ENCODE peak calls at places on chromosome 4, in seven cellular contexts. E, C, U, W, V, T and R are unnamed samples.

GRCh38 chr4:143308377-143308776 is 28.3 kb upstream of the GAB1 start:
- DNase-seq in E (no peak), C (no peak), U (no peak), W (no peak), V (no peak), T (no peak), R (no peak)

GRCh38 chr4:76579596-76580375 is 144.8 kb downstream of the SHROOM3 start:
- DNase-seq in E (no peak), C (no peak), U (no peak), W (no peak), V (peak), T (no peak), R (no peak)

GRCh38 chr4:80070880-80071620 is 2.0 kb downstream of the ANTXR2 start:
- DNase-seq in E (peak), C (no peak), U (no peak), W (no peak), V (peak), T (no peak), R (no peak)

GRCh38 chr4:174116021-174116420 is 167.4 kb downstream of the FBXO8 start:
- DNase-seq in E (no peak), C (no peak), U (no peak), W (no peak), V (no peak), T (no peak), R (no peak)

GRCh38 chr4:70874268-70875156 is 27.7 kb upstream of the MOB1B start:
- DNase-seq in E (no peak), C (no peak), U (no peak), W (no peak), V (no peak), T (no peak), R (no peak)

GRCh38 chr4:176549161-176549865 is 229.5 kb downstream of the SPCS3 start:
- DNase-seq in E (peak), C (no peak), U (no peak), W (no peak), V (no peak), T (no peak), R (no peak)

GRCh38 chr4:53763813-53764597 is 172.7 kb upstream of the LNX1 start:
- DNase-seq in E (peak), C (no peak), U (no peak), W (no peak), V (no peak), T (no peak), R (no peak)

GRCh38 chr4:1722551-1723071 is 1.3 kb downstream of the TACC3 start:
- DNase-seq in E (no peak), C (no peak), U (no peak), W (no peak), V (no peak), T (peak), R (peak)

GRCh38 chr4:183229397-183229796 is 90.7 kb downstream of the CLDN22 start:
- DNase-seq in E (no peak), C (no peak), U (no peak), W (no peak), V (no peak), T (no peak), R (no peak)

GRCh38 chr4:41177016-41177415 is 37.3 kb downstream of the APBB2 start:
- DNase-seq in E (peak), C (no peak), U (no peak), W (no peak), V (peak), T (no peak), R (no peak)

GRCh38 chr4:83010111-83010521 is 507 bp downstream of the LIN54 start:
- DNase-seq in E (peak), C (no peak), U (no peak), W (no peak), V (peak), T (no peak), R (no peak)

GRCh38 chr4:47368211-47368610 is 95.3 kb downstream of the COMMD8 start:
- DNase-seq in E (no peak), C (no peak), U (no peak), W (no peak), V (no peak), T (no peak), R (no peak)

GRCh38 chr4:104641427-104641826 is 146.7 kb upstream of the CXXC4 start:
- DNase-seq in E (no peak), C (no peak), U (no peak), W (no peak), V (no peak), T (no peak), R (no peak)

GRCh38 chr4:155944516-155944915 is 9.2 kb downstream of the CTSO start:
- DNase-seq in E (no peak), C (no peak), U (no peak), W (no peak), V (no peak), T (no peak), R (no peak)

GRCh38 chr4:119525771-119526712 is 102.6 kb downstream of the PDE5A start:
- DNase-seq in E (no peak), C (no peak), U (no peak), W (no peak), V (no peak), T (no peak), R (no peak)

GRCh38 chr4:56910172-56910967 is 2.7 kb downstream of the REST start:
- DNase-seq in E (no peak), C (no peak), U (no peak), W (no peak), V (no peak), T (no peak), R (no peak)

GRCh38 chr4:146637853-146638800 is 566 bp upstream of the POU4F2 start:
- DNase-seq in E (no peak), C (peak), U (no peak), W (no peak), V (no peak), T (peak), R (no peak)

GRCh38 chr4:128288689-128289106 is 1.1 kb upstream of the PGRMC2 start:
- DNase-seq in E (peak), C (no peak), U (no peak), W (peak), V (peak), T (no peak), R (no peak)

GRCh38 chr4:54539500-54540029 is 118.2 kb upstream of the KIT start:
- DNase-seq in E (peak), C (peak), U (no peak), W (no peak), V (peak), T (peak), R (peak)

GRCh38 chr4:100290585-100290984 is 100.3 kb upstream of the DDIT4L start:
- DNase-seq in E (no peak), C (no peak), U (no peak), W (no peak), V (no peak), T (no peak), R (no peak)

GRCh38 chr4:119299221-119300071 is 22.5 kb downstream of the FABP2 start:
- DNase-seq in E (peak), C (peak), U (no peak), W (no peak), V (peak), T (no peak), R (no peak)

GRCh38 chr4:163137581-163137980 is 29.1 kb downstream of the NAF1 start:
- DNase-seq in E (no peak), C (no peak), U (no peak), W (no peak), V (no peak), T (no peak), R (no peak)

GRCh38 chr4:169189372-169189771 is 81.4 kb downstream of the SH3RF1 start:
- DNase-seq in E (no peak), C (no peak), U (no peak), W (no peak), V (no peak), T (no peak), R (no peak)

GRCh38 chr4:147160908-147161513 is 215.3 kb upstream of the TTC29 start:
- DNase-seq in E (peak), C (peak), U (no peak), W (no peak), V (peak), T (peak), R (no peak)

GRCh38 chr4:109943745-109944144 is 31.1 kb downstream of the EGF start:
- DNase-seq in E (no peak), C (no peak), U (no peak), W (no peak), V (no peak), T (no peak), R (no peak)

GRCh38 chr4:31655328-31655727 is 935.2 kb downstream of the PCDH7 start:
- DNase-seq in E (peak), C (no peak), U (no peak), W (no peak), V (no peak), T (no peak), R (no peak)

GRCh38 chr4:11228575-11228974 is 200.1 kb downstream of the HS3ST1 start:
- DNase-seq in E (no peak), C (no peak), U (no peak), W (no peak), V (no peak), T (no peak), R (no peak)

GRCh38 chr4:103375278-103375677 is 177.1 kb upstream of the CENPE start:
- DNase-seq in E (peak), C (no peak), U (no peak), W (no peak), V (no peak), T (no peak), R (no peak)

GRCh38 chr4:139669859-139670258 is 4.2 kb downstream of the MGST2 start:
- DNase-seq in E (no peak), C (peak), U (no peak), W (no peak), V (no peak), T (no peak), R (no peak)

GRCh38 chr4:88115587-88115986 is 42.9 kb downstream of the ABCG2 start:
- DNase-seq in E (no peak), C (no peak), U (no peak), W (no peak), V (no peak), T (no peak), R (no peak)

GRCh38 chr4:113783289-113783688 is 21.8 kb upstream of the CAMK2D start:
- DNase-seq in E (no peak), C (no peak), U (no peak), W (no peak), V (no peak), T (no peak), R (no peak)

GRCh38 chr4:10917475-10918103 is 233.0 kb upstream of the CLNK start:
- DNase-seq in E (peak), C (no peak), U (no peak), W (no peak), V (peak), T (no peak), R (no peak)

GRCh38 chr4:53562409-53562808 is 28.9 kb downstream of the LNX1 start:
- DNase-seq in E (no peak), C (no peak), U (no peak), W (no peak), V (no peak), T (no peak), R (no peak)

GRCh38 chr4:54585321-54586000 is 72.3 kb upstream of the KIT start:
- DNase-seq in E (peak), C (no peak), U (no peak), W (no peak), V (peak), T (no peak), R (no peak)

GRCh38 chr4:41539711-41540110 is 1.8 kb downstream of the LIMCH1 start:
- DNase-seq in E (no peak), C (no peak), U (no peak), W (no peak), V (no peak), T (no peak), R (no peak)

DNA sequence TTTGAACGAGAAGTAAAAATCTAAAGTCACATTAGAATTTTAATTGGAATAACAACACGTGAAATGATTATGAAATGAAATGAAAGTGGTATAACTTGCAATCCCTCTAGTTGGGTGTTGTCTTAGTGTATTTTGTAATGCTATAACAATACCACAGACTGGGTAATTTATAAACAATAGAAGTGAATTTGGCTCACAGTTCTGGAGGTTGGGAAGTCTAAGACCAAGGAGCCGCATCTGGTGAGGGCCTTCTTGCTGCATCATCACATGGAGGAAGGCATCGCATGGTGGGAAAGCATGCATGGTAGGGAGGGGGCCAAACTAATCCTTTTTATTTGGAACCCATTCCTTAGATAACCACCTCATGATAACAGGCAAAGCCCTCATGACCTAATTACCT is 145.2 kb upstream of the RXFP1 start:
- DNase-seq in E (no peak), C (no peak), U (no peak), W (no peak), V (no peak), T (no peak), R (no peak)
- H3K4me3 ChIP-seq in E (no peak), C (no peak), U (no peak), W (no peak), V (no peak), T (no peak), R (no peak)

DNA sequence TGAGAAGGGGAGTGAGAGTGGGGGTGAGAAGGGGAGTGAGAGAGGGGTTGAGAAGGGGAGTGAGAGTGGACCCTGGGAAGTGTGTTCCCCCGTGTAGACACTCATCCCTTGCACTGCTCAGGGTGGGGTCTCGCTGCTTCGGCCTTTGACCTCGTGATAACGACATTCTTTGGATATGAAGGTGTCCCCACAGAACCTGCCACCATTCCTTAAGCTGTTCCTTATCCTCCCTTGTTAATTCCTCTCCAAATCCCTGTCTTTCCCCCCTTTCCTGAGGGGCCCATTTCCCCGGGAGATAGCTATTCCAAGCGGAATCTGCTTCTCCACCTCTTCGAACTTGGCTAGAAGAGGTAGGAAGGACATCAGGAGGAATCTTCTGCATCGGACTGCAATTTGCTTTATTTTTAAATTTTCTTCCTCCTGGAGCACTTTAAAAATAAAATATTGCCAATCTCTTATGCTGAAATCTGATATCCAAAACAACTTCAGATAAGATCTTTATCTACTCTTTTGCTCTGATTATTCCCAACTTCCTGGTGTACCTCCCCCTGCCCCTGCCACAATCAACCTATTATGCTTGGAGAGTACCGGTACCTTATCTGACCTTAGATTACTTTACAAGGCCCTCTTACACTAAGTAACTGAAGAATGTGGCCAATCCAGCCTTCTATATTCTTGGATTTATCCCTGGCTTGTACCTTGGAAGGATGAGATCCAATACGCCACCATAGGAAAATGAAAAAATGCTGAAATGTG is 15.6 kb downstream of the TRIML1 start:
- DNase-seq in E (no peak), C (no peak), U (no peak), W (no peak), V (no peak), T (no peak), R (no peak)
- H3K4me3 ChIP-seq in E (no peak), C (no peak), U (no peak), W (no peak), V (no peak), T (no peak), R (no peak)

GRCh38 chr4:48504352-48504751 is 14.3 kb downstream of the ZAR1 start:
- DNase-seq in E (no peak), C (no peak), U (no peak), W (no peak), V (no peak), T (no peak), R (no peak)
- H3K4me3 ChIP-seq in E (no peak), C (no peak), U (no peak), W (no peak), V (no peak), T (no peak), R (no peak)

DNA sequence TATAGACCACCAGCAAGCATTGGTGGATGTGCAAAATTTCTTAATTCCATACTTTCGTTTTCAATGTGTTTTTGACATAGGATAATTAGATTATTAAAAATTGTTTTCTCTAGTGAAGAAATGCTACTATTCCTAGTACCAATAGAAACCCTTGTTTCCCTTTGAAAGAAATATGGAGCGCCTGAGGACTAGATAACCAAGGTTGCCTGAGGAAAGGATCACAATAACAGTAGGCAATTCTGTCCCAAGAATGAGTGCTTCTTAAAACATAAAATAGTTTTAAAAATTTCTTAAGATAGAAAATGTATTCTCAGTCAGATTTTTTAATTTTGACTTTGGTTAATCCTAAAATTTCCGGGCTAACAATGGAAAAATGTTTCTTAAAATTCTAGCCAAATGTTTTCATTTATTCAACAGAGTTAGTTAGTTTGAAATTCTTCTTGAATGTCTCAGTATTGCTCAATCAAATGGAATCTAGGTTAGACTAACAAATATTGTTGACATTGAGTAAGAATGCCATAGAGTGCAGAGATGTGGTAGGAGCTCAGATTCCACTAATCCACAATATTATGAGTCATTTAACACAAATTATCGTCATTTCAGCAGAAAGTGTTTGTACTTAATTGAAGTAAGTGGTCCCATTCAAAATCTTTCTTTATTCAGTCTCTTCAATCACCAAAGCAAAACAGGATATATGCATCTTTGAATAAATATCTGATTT is 666.0 kb downstream of the GRID2 start:
- DNase-seq in E (peak), C (no peak), U (no peak), W (no peak), V (peak), T (no peak), R (no peak)
- H3K4me3 ChIP-seq in E (no peak), C (no peak), U (no peak), W (no peak), V (no peak), T (no peak), R (no peak)

DNA sequence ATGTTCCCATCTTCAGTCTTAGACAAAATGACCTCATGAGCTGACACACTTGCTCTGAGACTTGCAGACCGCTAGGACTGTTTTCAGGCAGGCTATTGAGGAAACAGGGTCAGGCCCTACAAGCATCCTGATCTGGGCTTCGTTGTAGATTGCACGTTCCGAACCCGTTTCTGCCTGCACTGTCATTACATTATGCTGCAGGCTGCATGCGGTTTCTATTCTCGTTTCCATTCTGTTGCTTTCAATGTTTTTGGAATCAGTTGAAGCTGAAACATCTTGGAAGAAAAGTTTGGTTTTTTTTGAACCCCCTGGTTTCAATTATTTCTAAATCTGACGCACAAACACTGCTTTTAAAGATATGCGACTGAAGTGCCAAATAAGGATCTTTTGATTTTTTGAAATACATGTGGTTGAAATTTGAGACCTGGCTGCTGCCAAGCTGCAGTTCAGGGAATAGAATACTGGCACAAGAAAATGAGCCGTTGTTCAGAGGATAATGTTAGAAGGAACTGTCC is 716.1 kb upstream of the INTU start:
- DNase-seq in E (peak), C (no peak), U (no peak), W (no peak), V (peak), T (no peak), R (no peak)
- H3K4me3 ChIP-seq in E (no peak), C (no peak), U (no peak), W (no peak), V (no peak), T (no peak), R (no peak)

DNA sequence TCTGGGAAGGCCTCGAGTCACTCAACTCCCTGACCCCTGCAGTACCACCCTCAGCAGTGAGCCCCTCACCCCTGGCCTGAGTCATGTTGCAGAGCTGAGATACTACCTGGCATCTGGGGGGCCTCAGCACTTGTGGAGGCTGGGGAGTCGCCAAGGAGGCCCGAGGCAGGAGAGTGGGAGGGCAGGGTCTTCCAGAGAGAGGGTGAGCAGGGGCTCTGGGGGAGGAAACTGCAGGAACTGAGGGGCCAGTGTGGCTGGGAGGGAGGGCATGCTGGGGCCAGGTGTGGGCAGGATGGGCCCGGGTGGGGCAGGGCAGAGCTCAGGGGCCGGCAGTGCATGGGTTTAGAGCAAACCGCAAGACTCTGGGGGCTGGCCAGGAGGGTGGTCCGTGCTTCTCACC is 59.7 kb downstream of the SORCS2 start:
- DNase-seq in E (no peak), C (no peak), U (no peak), W (no peak), V (no peak), T (no peak), R (peak)
- H3K4me3 ChIP-seq in E (no peak), C (no peak), U (no peak), W (no peak), V (no peak), T (no peak), R (no peak)